ENCODE peak calls at places on chromosomes 6 and 20, in four cellular contexts. S, Z, U and J are unnamed samples.
A peak's percentile ranks its signal among the peaks of the same experiment; 100 is the strongest.

GRCh38 chr20:31430568-31431095 is 9.8 kb upstream of the DEFB123 start:
- DNase-seq in S (no peak), Z (no peak), U (no peak), J (no peak)

GRCh38 chr6:8481727-8482126 is 46.4 kb upstream of the SLC35B3 start:
- DNase-seq in S (no peak), Z (no peak), U (no peak), J (no peak)

GRCh38 chr6:139846538-139847321 is 472.3 kb upstream of the CITED2 start:
- DNase-seq in S (no peak), Z (no peak), U (no peak), J (no peak)

GRCh38 chr6:19180348-19181073 is 656.7 kb upstream of the ID4 start:
- DNase-seq in S (no peak), Z (no peak), U (no peak), J (no peak)

GRCh38 chr6:151292974-151293373 is 53.2 kb downstream of the AKAP12 start:
- DNase-seq in S (no peak), Z (no peak), U (no peak), J (no peak)

GRCh38 chr6:53903357-53903756 is 108.6 kb downstream of the LRRC1 start:
- DNase-seq in S (no peak), Z (no peak), U (no peak), J (no peak)

GRCh38 chr20:58213112-58213511 is 15.3 kb downstream of the ANKRD60 start:
- DNase-seq in S (no peak), Z (peak; percentile 62), U (no peak), J (no peak)

GRCh38 chr6:89940225-89941027 is 46.2 kb downstream of the GJA10 start:
- DNase-seq in S (peak; percentile 21), Z (peak; percentile 83), U (peak; percentile 81), J (peak; percentile 34)

GRCh38 chr6:169085466-169085865 is 168.2 kb downstream of the THBS2 start:
- DNase-seq in S (no peak), Z (no peak), U (no peak), J (no peak)

GRCh38 chr6:105363100-105363754 is 39.7 kb downstream of the PREP start:
- DNase-seq in S (no peak), Z (peak; percentile 28), U (no peak), J (no peak)

GRCh38 chr6:5192135-5192794 is 68.5 kb downstream of the LYRM4 start:
- DNase-seq in S (no peak), Z (no peak), U (no peak), J (no peak)

GRCh38 chr6:158863646-158864045 is 44.5 kb upstream of the EZR start:
- DNase-seq in S (no peak), Z (no peak), U (no peak), J (no peak)

GRCh38 chr6:170160031-170160627 is 130.7 kb downstream of the DLL1 start:
- DNase-seq in S (no peak), Z (no peak), U (no peak), J (no peak)

GRCh38 chr6:21325201-21325856 is 268.2 kb upstream of the SOX4 start:
- DNase-seq in S (no peak), Z (no peak), U (no peak), J (no peak)

GRCh38 chr20:36493801-36494114 is 47.6 kb upstream of the MYL9 start:
- DNase-seq in S (no peak), Z (no peak), U (no peak), J (no peak)

GRCh38 chr6:134352786-134353480 is 35.0 kb upstream of the SGK1 start:
- DNase-seq in S (no peak), Z (no peak), U (no peak), J (no peak)

GRCh38 chr6:4848382-4849068 is 72.3 kb downstream of the CDYL start:
- DNase-seq in S (no peak), Z (no peak), U (peak; percentile 62), J (no peak)

GRCh38 chr20:46368902-46369268 is 37.5 kb downstream of the ELMO2 start:
- DNase-seq in S (no peak), Z (no peak), U (no peak), J (no peak)
- TF ChIP-seq GABPA in S (no peak), Z (no peak), U (no peak), J (no peak)

GRCh38 chr6:15947923-15948322 is 181.0 kb upstream of the MYLIP start:
- DNase-seq in S (no peak), Z (no peak), U (no peak), J (no peak)
- TF ChIP-seq GABPA in S (no peak), Z (no peak), U (no peak), J (no peak)

GRCh38 chr6:52558266-52559000 is 18.4 kb downstream of the TRAM2 start:
- DNase-seq in S (no peak), Z (no peak), U (no peak), J (no peak)
- TF ChIP-seq GABPA in S (no peak), Z (no peak), U (no peak), J (no peak)

GRCh38 chr6:36025932-36026327 is 1.5 kb upstream of the SLC26A8 start:
- DNase-seq in S (no peak), Z (no peak), U (peak; percentile 57), J (peak; percentile 41)

GRCh38 chr6:36027501-36028087 is at the start of gene MAPK14:
- DNase-seq in S (peak; percentile 96), Z (peak; percentile 97), U (peak; percentile 100), J (peak; percentile 97)

GRCh38 chr6:36029464-36029863 is 1.9 kb downstream of the MAPK14 start:
- DNase-seq in S (no peak), Z (no peak), U (peak; percentile 68), J (no peak)

GRCh38 chr6:36028887-36029324 is 1.3 kb downstream of the MAPK14 start:
- DNase-seq in S (no peak), Z (peak; percentile 53), U (peak; percentile 52), J (no peak)

DNA sequence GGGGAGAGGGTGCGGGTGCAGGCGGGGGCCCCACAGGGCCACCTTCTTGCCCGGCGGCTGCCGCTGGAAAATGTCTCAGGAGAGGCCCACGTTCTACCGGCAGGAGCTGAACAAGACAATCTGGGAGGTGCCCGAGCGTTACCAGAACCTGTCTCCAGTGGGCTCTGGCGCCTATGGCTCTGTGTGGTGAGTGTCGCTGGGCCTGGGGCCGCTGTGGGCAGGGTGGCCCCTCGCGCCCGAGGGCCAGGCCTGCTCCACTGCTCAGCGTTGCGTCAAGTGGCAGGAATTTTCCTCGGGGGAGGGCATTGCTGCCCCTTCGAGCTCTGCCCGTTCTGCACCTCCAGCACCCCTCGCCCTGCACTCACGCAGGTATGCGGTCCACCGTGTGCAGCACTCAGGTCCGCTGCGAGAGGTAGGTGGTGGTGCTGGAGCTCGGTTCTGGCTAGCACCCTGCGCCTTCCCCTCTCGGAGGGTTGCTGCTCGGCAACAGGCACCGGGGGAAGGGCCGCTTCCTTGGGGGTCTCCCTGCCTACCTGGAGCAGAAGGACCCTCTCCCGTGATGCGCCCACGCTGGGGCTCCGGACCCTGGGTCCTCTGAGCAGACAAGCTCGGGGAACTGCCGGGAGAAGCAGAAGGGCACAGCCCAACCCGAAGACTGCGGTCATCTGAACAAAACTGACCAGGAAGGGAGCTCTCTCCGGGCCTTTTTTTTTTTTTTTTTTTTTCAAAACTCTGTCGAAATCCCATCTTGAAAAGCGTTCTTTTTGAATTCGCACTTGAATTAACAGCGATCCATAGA is 679 bp downstream of the MAPK14 start:
- DNase-seq in S (no peak), Z (peak; percentile 41), U (peak; percentile 46), J (no peak)
- TF ChIP-seq GABPA in S (no peak), Z (no peak), U (no peak), J (no peak)

GRCh38 chr6:33858804-33859203 is 55.0 kb upstream of the MLN start:
- DNase-seq in S (no peak), Z (no peak), U (no peak), J (no peak)

GRCh38 chr6:33862536-33862935 is 58.7 kb upstream of the MLN start:
- DNase-seq in S (no peak), Z (no peak), U (no peak), J (no peak)

GRCh38 chr6:33860006-33860405 is 56.2 kb upstream of the MLN start:
- DNase-seq in S (no peak), Z (no peak), U (no peak), J (no peak)

GRCh38 chr6:33861722-33862121 is 57.9 kb upstream of the MLN start:
- DNase-seq in S (no peak), Z (no peak), U (no peak), J (no peak)

GRCh38 chr6:33860706-33861474 is 57.1 kb upstream of the MLN start:
- DNase-seq in S (no peak), Z (no peak), U (no peak), J (no peak)
- TF ChIP-seq GABPA in S (no peak), Z (no peak), U (no peak), J (no peak)